ENCODE peak calls at places on chromosomes 1 and 21, in four cellular contexts. R is tibial artery, X is uterus, V is HepG2. J is an unnamed sample.

GRCh38 chr1:172818841-172819527 is 160.1 kb downstream of the FASLG start:
- DNase-seq in R (no peak), X (no peak), V (no peak), J (no peak)

GRCh38 chr1:11478571-11479374 is at the start of gene DISP3:
- DNase-seq in R (no peak), X (peak), V (peak), J (peak)

GRCh38 chr1:59290173-59290954 is 6.5 kb upstream of the FGGY start:
- DNase-seq in R (no peak), X (no peak), V (peak), J (peak)

GRCh38 chr1:88612783-88613182 is 71.3 kb upstream of the PKN2 start:
- DNase-seq in R (no peak), X (no peak), V (no peak), J (no peak)

GRCh38 chr1:121569407-121569806 is 384.6 kb downstream of the SRGAP2C start:
- DNase-seq in R (no peak), X (no peak), V (no peak), J (no peak)

GRCh38 chr1:225911207-225912130 is 12.6 kb downstream of the PYCR2 start:
- DNase-seq in R (peak), X (peak), V (peak), J (peak)

GRCh38 chr1:230849451-230850194 is 18.7 kb downstream of the C1orf198 start:
- DNase-seq in R (peak), X (peak), V (no peak), J (peak)

GRCh38 chr1:58848818-58849411 is 65.1 kb upstream of the JUN start:
- DNase-seq in R (peak), X (peak), V (peak), J (peak)

GRCh38 chr1:192538407-192539311 is 36.9 kb upstream of the RGS1 start:
- DNase-seq in R (no peak), X (no peak), V (no peak), J (no peak)

GRCh38 chr1:207972350-207972749 is 61.4 kb upstream of the CD34 start:
- DNase-seq in R (no peak), X (no peak), V (no peak), J (no peak)

DNA sequence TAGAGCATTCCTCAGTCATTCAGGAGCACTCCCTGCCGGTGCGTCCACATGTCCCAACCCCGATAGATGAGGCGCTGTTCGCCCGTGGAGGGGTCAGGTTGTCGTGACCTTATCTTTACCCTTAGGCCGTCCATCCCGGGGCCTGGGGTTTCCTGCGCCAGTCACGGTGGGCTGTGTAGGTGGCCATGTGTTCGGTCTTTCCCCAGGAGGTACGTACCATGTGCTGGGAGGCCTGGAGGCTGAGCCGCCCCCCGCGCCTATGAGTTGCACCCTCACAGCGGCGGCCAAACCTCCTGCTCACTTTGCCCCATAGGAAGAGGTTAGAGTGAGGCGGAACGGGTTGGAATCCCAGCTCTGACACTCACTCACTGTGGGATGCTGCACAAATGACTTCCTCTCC is 35.3 kb downstream of the UMODL1 start:
- DNase-seq in R (no peak), X (no peak), V (no peak), J (no peak)
- TF ChIP-seq CTCF in R (no peak), X (no peak), V (no peak), J (no peak)

DNA sequence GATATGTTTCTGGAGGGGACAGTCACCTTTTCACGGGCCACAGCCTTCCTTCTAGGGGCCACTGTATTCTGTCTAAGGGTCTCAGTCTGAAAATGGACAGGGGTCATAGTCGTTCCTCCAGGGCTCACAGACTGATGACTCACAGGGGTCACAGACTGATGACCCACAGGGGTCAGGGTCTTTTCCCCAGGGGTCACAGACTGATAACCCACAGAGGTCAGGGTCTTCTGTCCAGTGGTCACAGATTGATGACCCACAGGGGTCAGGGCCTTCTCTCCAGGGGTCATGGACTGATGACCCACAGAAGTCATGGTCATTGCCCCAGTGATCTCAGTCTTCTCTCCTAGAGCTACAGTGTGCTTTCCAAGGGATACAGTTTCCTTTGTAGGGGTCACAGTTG is 12.8 kb downstream of the OVGP1 start:
- DNase-seq in R (no peak), X (no peak), V (no peak), J (no peak)
- H3K4me3 ChIP-seq in R (no peak), X (no peak), V (no peak), J (no peak)

GRCh38 chr21:42061866-42062542 is 9.1 kb upstream of the UMODL1 start:
- DNase-seq in R (no peak), X (no peak), V (no peak), J (no peak)

GRCh38 chr21:42062543-42063022 is 8.5 kb upstream of the UMODL1 start:
- DNase-seq in R (no peak), X (no peak), V (no peak), J (no peak)

GRCh38 chr21:42061195-42061865 is 9.8 kb upstream of the UMODL1 start:
- DNase-seq in R (no peak), X (no peak), V (no peak), J (peak)

GRCh38 chr21:42063578-42064521 is 7.3 kb upstream of the UMODL1 start:
- DNase-seq in R (no peak), X (no peak), V (no peak), J (no peak)

GRCh38 chr21:42063206-42063577 is 7.9 kb upstream of the UMODL1 start:
- DNase-seq in R (no peak), X (no peak), V (no peak), J (no peak)
- H3K27ac ChIP-seq in R (no peak), X (no peak), V (no peak), J (no peak)

DNA sequence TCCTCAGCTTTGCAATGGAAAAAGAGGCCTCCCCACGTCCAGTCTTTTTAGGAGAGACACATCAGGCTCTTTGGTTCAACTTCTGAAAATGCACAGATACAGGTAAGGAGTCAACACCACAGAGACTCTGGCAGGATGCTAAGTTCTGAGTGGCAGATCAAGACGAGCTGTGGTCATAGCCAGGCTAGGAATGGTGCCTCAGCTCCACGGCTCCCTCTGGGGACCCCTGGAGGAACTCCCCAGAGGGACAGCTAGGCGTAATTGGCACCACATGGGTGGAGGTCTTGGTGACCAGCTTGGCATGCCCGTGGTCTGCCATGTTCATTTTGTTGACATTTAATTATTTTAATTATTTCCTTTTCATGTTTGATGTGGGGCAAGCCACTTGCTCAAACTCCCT is 206.1 kb downstream of the KAZN start:
- DNase-seq in R (no peak), X (no peak), V (no peak), J (no peak)
- TF ChIP-seq CTCF in R (no peak), X (no peak), V (peak), J (no peak)

J was measured in heart right ventricle.